ENCODE peak calls at places on chromosome 2, in nine cellular contexts. U is memory B cell; F is left lung; Z is mucosa of descending colon; Y is upper lobe of left lung; W is foreskin keratinocyte; B is pancreas; O is CD8-positive, alpha-beta T cell; J is DND-41. L is an unnamed sample.

GRCh38 chr2:186042207-186043028 is 303.8 kb downstream of the FSIP2 start:
- ATAC-seq in U (no peak), F (no peak), Z (no peak), Y (no peak), W (peak; percentile 20), B (no peak), O (no peak), J (no peak), L (no peak)

GRCh38 chr2:180000434-180000833 is 6.7 kb downstream of the CWC22 start:
- ATAC-seq in U (no peak), F (peak; percentile 41), Z (no peak), Y (no peak), W (peak; percentile 65), B (peak; percentile 30), O (no peak), J (no peak), L (no peak)

GRCh38 chr2:46914578-46915230 is 902 bp downstream of the MCFD2 start:
- ATAC-seq in U (no peak), F (no peak), Z (no peak), Y (no peak), W (no peak), B (peak; percentile 1), O (no peak), J (no peak), L (no peak)

GRCh38 chr2:165287083-165287778 is 48.0 kb downstream of the SCN2A start:
- ATAC-seq in U (no peak), F (peak; percentile 95), Z (no peak), Y (peak; percentile 85), W (peak; percentile 40), B (no peak), O (no peak), J (no peak), L (no peak)

GRCh38 chr2:218166791-218167190 is at the start of gene CXCR1:
- ATAC-seq in U (peak; percentile 92), F (peak; percentile 74), Z (peak; percentile 67), Y (peak; percentile 39), W (peak; percentile 65), B (peak; percentile 17), O (peak; percentile 88), J (peak; percentile 83), L (peak; percentile 79)

GRCh38 chr2:241771286-241772062 is 5.1 kb upstream of the GAL3ST2 start:
- ATAC-seq in U (peak; percentile 24), F (peak; percentile 17), Z (no peak), Y (peak; percentile 19), W (no peak), B (peak; percentile 35), O (peak; percentile 29), J (no peak), L (peak; percentile 3)

GRCh38 chr2:27906074-27906473 is 15.5 kb downstream of the BABAM2 start:
- ATAC-seq in U (no peak), F (no peak), Z (no peak), Y (no peak), W (no peak), B (no peak), O (no peak), J (no peak), L (no peak)

GRCh38 chr2:100957971-100958653 is 44.0 kb upstream of the RPL31 start:
- ATAC-seq in U (no peak), F (peak; percentile 84), Z (peak; percentile 24), Y (peak; percentile 76), W (no peak), B (peak; percentile 94), O (no peak), J (no peak), L (peak; percentile 39)

GRCh38 chr2:211359353-211359752 is 803.0 kb downstream of the CPS1 start:
- ATAC-seq in U (no peak), F (no peak), Z (no peak), Y (no peak), W (no peak), B (no peak), O (no peak), J (no peak), L (no peak)

GRCh38 chr2:143284087-143284675 is 155.0 kb downstream of the ARHGAP15 start:
- ATAC-seq in U (peak; percentile 67), F (peak; percentile 76), Z (peak; percentile 64), Y (no peak), W (peak; percentile 68), B (no peak), O (peak; percentile 88), J (peak; percentile 85), L (no peak)

GRCh38 chr2:69773201-69773600 is 31.3 kb downstream of the ANXA4 start:
- ATAC-seq in U (no peak), F (peak; percentile 46), Z (no peak), Y (no peak), W (peak; percentile 64), B (peak; percentile 46), O (no peak), J (no peak), L (no peak)

GRCh38 chr2:9096761-9097160 is 93.3 kb upstream of the MBOAT2 start:
- ATAC-seq in U (no peak), F (no peak), Z (no peak), Y (no peak), W (no peak), B (no peak), O (no peak), J (no peak), L (no peak)

GRCh38 chr2:207504513-207505171 is 25.1 kb upstream of the CREB1 start:
- ATAC-seq in U (no peak), F (no peak), Z (no peak), Y (no peak), W (peak; percentile 38), B (peak; percentile 55), O (no peak), J (no peak), L (peak; percentile 12)

GRCh38 chr2:145741161-145741560 is 1221.2 kb upstream of the ZEB2 start:
- ATAC-seq in U (no peak), F (no peak), Z (no peak), Y (no peak), W (no peak), B (no peak), O (no peak), J (no peak), L (no peak)

GRCh38 chr2:54430649-54431048 is 25.5 kb upstream of the SPTBN1 start:
- ATAC-seq in U (no peak), F (no peak), Z (no peak), Y (peak; percentile 42), W (no peak), B (no peak), O (no peak), J (no peak), L (peak; percentile 32)

GRCh38 chr2:25960396-25960795 is 21.9 kb downstream of the KIF3C start:
- ATAC-seq in U (no peak), F (no peak), Z (no peak), Y (no peak), W (no peak), B (no peak), O (no peak), J (no peak), L (no peak)

GRCh38 chr2:47310801-47311560 is 92.0 kb upstream of the MSH2 start:
- ATAC-seq in U (peak; percentile 41), F (peak; percentile 14), Z (peak; percentile 44), Y (peak; percentile 54), W (no peak), B (peak; percentile 36), O (no peak), J (peak; percentile 31), L (peak; percentile 39)

GRCh38 chr2:221505605-221506004 is 66.5 kb downstream of the EPHA4 start:
- ATAC-seq in U (peak; percentile 57), F (no peak), Z (no peak), Y (no peak), W (no peak), B (no peak), O (no peak), J (no peak), L (no peak)